ENCODE peak calls at places on chromosomes 3 and 15, in nine cellular contexts. B is stimulated activated CD8-positive, alpha-beta memory T cell treated with anti-CD3 and anti-CD28 coated beads, Interleukin-7, amount 100 ng/mL, for 4 hours; S is LHCN-M2; Q is NCI-H2081; V is GM23248; W is Daoy; A is activated T-helper 1 cell treated with Interleukin-2 at 50 U/mL for 16 hours; Z is NCI-H1092; E is HEK293T. F is an unnamed sample.
A peak's percentile ranks its signal among the peaks of the same experiment; 100 is the strongest.

GRCh38 chr3:18111702-18112311 is 313.3 kb downstream of the SATB1 start:
- DNase-seq in Z (peak; percentile 5), E (peak; percentile 19), W (peak; percentile 35), S (peak; percentile 65), A (no peak), Q (no peak), B (no peak), V (peak; percentile 54), F (no peak)

GRCh38 chr3:177629276-177629675 is 432.0 kb upstream of the TBL1XR1 start:
- DNase-seq in E (no peak), S (no peak), Q (no peak), Z (no peak), V (no peak), A (no peak), W (no peak), B (no peak), F (no peak)

GRCh38 chr3:194386066-194386465 is 13.0 kb downstream of the GP5 start:
- DNase-seq in W (no peak), Z (no peak), Q (no peak), A (no peak), B (no peak), S (no peak), V (no peak), E (no peak), F (no peak)

GRCh38 chr3:14429237-14429636 is 26.8 kb downstream of the SLC6A6 start:
- DNase-seq in S (no peak), Q (no peak), E (no peak), V (peak; percentile 38), B (no peak), W (no peak), A (no peak), Z (no peak), F (no peak)

GRCh38 chr3:192128060-192128459 is 599.3 kb downstream of the FGF12 start:
- DNase-seq in V (no peak), Q (no peak), E (no peak), S (no peak), B (no peak), Z (no peak), A (no peak), W (no peak), F (no peak)

GRCh38 chr15:44554934-44555723 is 18.2 kb downstream of the EIF3J start:
- DNase-seq in Z (no peak), E (no peak), B (no peak), Q (no peak), S (no peak), V (no peak), A (no peak), W (no peak), F (no peak)

GRCh38 chr3:39290255-39290654 is 10.4 kb upstream of the CX3CR1 start:
- DNase-seq in V (no peak), Q (no peak), W (peak; percentile 11), A (no peak), S (no peak), Z (no peak), B (no peak), E (no peak), F (no peak)

GRCh38 chr3:112681822-112682325 is 40.9 kb upstream of the CCDC80 start:
- DNase-seq in Q (no peak), A (no peak), Z (no peak), E (no peak), V (peak; percentile 68), B (no peak), S (peak; percentile 59), W (peak; percentile 73), F (no peak)

GRCh38 chr3:123383101-123384053 is 65.5 kb downstream of the ADCY5 start:
- DNase-seq in S (peak; percentile 9), A (no peak), Q (no peak), E (no peak), W (no peak), Z (no peak), V (peak; percentile 47), B (no peak), F (no peak)

GRCh38 chr3:112984485-112984884 is 6.3 kb upstream of the GTPBP8 start:
- DNase-seq in A (no peak), E (no peak), Q (no peak), S (peak; percentile 19), B (peak; percentile 3), Z (no peak), W (no peak), V (no peak), F (no peak)

GRCh38 chr3:57048052-57048671 is 12.3 kb upstream of the SPATA12 start:
- DNase-seq in Z (peak; percentile 48), S (peak; percentile 63), A (no peak), V (peak; percentile 70), Q (no peak), W (no peak), B (no peak), E (no peak), F (peak; percentile 28)

GRCh38 chr3:163490119-163490518 is 1588.2 kb downstream of the SI start:
- DNase-seq in S (peak; percentile 42), B (no peak), A (no peak), E (peak; percentile 33), Z (no peak), W (peak; percentile 61), V (peak; percentile 59), Q (peak; percentile 52), F (no peak)

GRCh38 chr3:88301273-88302002 is 151.7 kb downstream of the C3orf38 start:
- DNase-seq in Q (no peak), V (no peak), E (no peak), B (no peak), A (no peak), W (no peak), S (peak; percentile 50), Z (no peak), F (no peak)

GRCh38 chr3:119810018-119810435 is 28.1 kb downstream of the NR1I2 start:
- DNase-seq in E (no peak), S (no peak), Z (peak; percentile 55), A (peak; percentile 32), B (peak; percentile 65), Q (no peak), W (peak; percentile 21), V (peak; percentile 62), F (no peak)

GRCh38 chr3:186318135-186318534 is 43.9 kb downstream of the DGKG start:
- DNase-seq in W (peak; percentile 65), Q (no peak), B (no peak), V (no peak), E (no peak), S (peak; percentile 19), Z (no peak), A (no peak), F (no peak)

GRCh38 chr3:36135863-36136262 is 244.4 kb upstream of the STAC start:
- DNase-seq in B (no peak), V (no peak), Z (no peak), W (no peak), A (no peak), E (no peak), S (no peak), Q (no peak), F (no peak)

GRCh38 chr3:88707837-88708236 is 399.6 kb upstream of the EPHA3 start:
- DNase-seq in V (no peak), W (no peak), Z (no peak), Q (no peak), E (no peak), A (no peak), S (no peak), B (no peak), F (no peak)

GRCh38 chr3:65619391-65620298 is 419.1 kb downstream of the MAGI1 start:
- DNase-seq in A (no peak), S (peak; percentile 47), E (peak; percentile 40), Z (no peak), W (peak; percentile 12), B (no peak), V (peak; percentile 12), Q (no peak), F (peak; percentile 37)

F was measured in hippocampal formation.